ENCODE peak calls at places on chromosome 18, in ten cellular contexts. One of them, this sample, is unnamed.

GRCh38 chr18:21897811-21898210 is 157.2 kb downstream of the MIB1 start:
- DNase-seq in cardiac muscle cell: peak; percentile 67
- DNase-seq in spleen: no peak
- DNase-seq in upper lobe of left lung: no peak
- DNase-seq in aorta: peak; percentile 49
- DNase-seq in ascending aorta: no peak
- DNase-seq in GM23338: peak; percentile 92
- DNase-seq in testis: peak; percentile 66
- DNase-seq in heart right ventricle: no peak
- DNase-seq in GM12878: no peak
- DNase-seq in this sample: peak; percentile 22

GRCh38 chr18:79584491-79585394 is 94.9 kb upstream of the CTDP1 start:
- DNase-seq in cardiac muscle cell: no peak
- DNase-seq in spleen: peak; percentile 62
- DNase-seq in upper lobe of left lung: no peak
- DNase-seq in aorta: peak; percentile 43
- DNase-seq in ascending aorta: no peak
- DNase-seq in GM23338: no peak
- DNase-seq in testis: no peak
- DNase-seq in heart right ventricle: no peak
- DNase-seq in GM12878: no peak
- DNase-seq in this sample: no peak

GRCh38 chr18:28108801-28109200 is 68.1 kb downstream of the CDH2 start:
- DNase-seq in cardiac muscle cell: peak; percentile 48
- DNase-seq in spleen: no peak
- DNase-seq in upper lobe of left lung: no peak
- DNase-seq in aorta: no peak
- DNase-seq in ascending aorta: no peak
- DNase-seq in GM23338: no peak
- DNase-seq in testis: no peak
- DNase-seq in heart right ventricle: no peak
- DNase-seq in GM12878: no peak
- DNase-seq in this sample: no peak

GRCh38 chr18:46411862-46412690 is 244.9 kb downstream of the LOXHD1 start:
- DNase-seq in cardiac muscle cell: peak; percentile 34
- DNase-seq in spleen: no peak
- DNase-seq in upper lobe of left lung: no peak
- DNase-seq in aorta: no peak
- DNase-seq in ascending aorta: no peak
- DNase-seq in GM23338: peak; percentile 34
- DNase-seq in testis: peak; percentile 50
- DNase-seq in heart right ventricle: peak; percentile 40
- DNase-seq in GM12878: no peak
- DNase-seq in this sample: peak; percentile 78

GRCh38 chr18:12038082-12038660 is 55.5 kb upstream of the ANKRD62 start:
- DNase-seq in cardiac muscle cell: peak; percentile 48
- DNase-seq in spleen: no peak
- DNase-seq in upper lobe of left lung: peak; percentile 85
- DNase-seq in aorta: no peak
- DNase-seq in ascending aorta: no peak
- DNase-seq in GM23338: peak; percentile 75
- DNase-seq in testis: no peak
- DNase-seq in heart right ventricle: peak; percentile 35
- DNase-seq in GM12878: no peak
- DNase-seq in this sample: peak; percentile 70

GRCh38 chr18:34153711-34154110 is 71.0 kb downstream of the NOL4 start:
- DNase-seq in cardiac muscle cell: peak; percentile 32
- DNase-seq in spleen: no peak
- DNase-seq in upper lobe of left lung: no peak
- DNase-seq in aorta: no peak
- DNase-seq in ascending aorta: no peak
- DNase-seq in GM23338: no peak
- DNase-seq in testis: no peak
- DNase-seq in heart right ventricle: no peak
- DNase-seq in GM12878: peak; percentile 13
- DNase-seq in this sample: no peak

GRCh38 chr18:13376841-13377351 is 158.3 kb downstream of the LDLRAD4 start:
- DNase-seq in cardiac muscle cell: no peak
- DNase-seq in spleen: no peak
- DNase-seq in upper lobe of left lung: no peak
- DNase-seq in aorta: no peak
- DNase-seq in ascending aorta: no peak
- DNase-seq in GM23338: no peak
- DNase-seq in testis: no peak
- DNase-seq in heart right ventricle: no peak
- DNase-seq in GM12878: no peak
- DNase-seq in this sample: no peak

GRCh38 chr18:80137976-80138375 is 28.9 kb downstream of the ADNP2 start:
- DNase-seq in cardiac muscle cell: no peak
- DNase-seq in spleen: no peak
- DNase-seq in upper lobe of left lung: peak; percentile 33
- DNase-seq in aorta: no peak
- DNase-seq in ascending aorta: no peak
- DNase-seq in GM23338: no peak
- DNase-seq in testis: no peak
- DNase-seq in heart right ventricle: no peak
- DNase-seq in GM12878: no peak
- DNase-seq in this sample: no peak

GRCh38 chr18:32389191-32389590 is 81.5 kb downstream of the GAREM1 start:
- DNase-seq in cardiac muscle cell: no peak
- DNase-seq in spleen: no peak
- DNase-seq in upper lobe of left lung: no peak
- DNase-seq in aorta: no peak
- DNase-seq in ascending aorta: no peak
- DNase-seq in GM23338: no peak
- DNase-seq in testis: no peak
- DNase-seq in heart right ventricle: no peak
- DNase-seq in GM12878: no peak
- DNase-seq in this sample: no peak

GRCh38 chr18:59197636-59198035 is 22.3 kb upstream of the GRP start:
- DNase-seq in cardiac muscle cell: no peak
- DNase-seq in spleen: no peak
- DNase-seq in upper lobe of left lung: no peak
- DNase-seq in aorta: no peak
- DNase-seq in ascending aorta: no peak
- DNase-seq in GM23338: no peak
- DNase-seq in testis: no peak
- DNase-seq in heart right ventricle: no peak
- DNase-seq in GM12878: no peak
- DNase-seq in this sample: no peak

DNA sequence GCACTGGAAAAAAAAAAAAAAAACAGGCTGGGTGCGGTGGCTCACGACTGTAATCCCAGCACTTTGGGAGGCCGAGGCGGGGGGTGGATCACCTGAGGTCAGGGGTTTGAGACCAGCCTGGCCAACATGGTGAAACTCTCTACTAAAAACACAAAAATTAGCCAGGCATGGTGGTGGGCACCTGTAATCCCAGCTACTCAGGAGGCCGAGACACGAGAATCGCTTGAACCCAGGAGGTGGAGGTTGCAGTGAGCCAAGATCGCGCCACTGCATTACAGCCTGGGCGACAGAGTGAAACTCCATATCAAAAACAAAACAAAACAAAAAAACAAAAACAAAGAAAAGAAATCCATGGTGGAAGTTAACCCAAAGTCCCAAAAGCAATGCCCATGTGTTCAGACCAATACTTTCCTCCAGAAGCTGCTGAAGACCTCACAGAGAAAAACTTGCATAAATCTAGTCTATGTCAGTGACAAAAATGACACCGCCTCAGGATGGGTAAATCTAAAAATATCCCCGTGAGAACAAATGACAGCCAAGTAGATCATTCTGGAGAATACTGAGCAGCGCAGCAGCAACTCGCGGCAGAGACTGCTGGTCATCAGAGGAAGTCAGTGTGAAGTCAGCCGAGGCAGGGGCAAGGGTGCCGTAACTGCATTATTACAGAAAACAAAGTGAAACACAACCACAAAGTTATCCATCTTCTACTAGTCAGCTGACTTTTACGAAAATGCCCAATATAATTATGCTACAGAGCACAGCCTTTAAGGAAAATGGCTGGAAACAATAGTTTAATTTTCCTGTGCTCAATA is 41.0 kb downstream of the LPIN2 start:
- DNase-seq in cardiac muscle cell: no peak
- DNase-seq in spleen: peak; percentile 93
- DNase-seq in upper lobe of left lung: no peak
- DNase-seq in aorta: peak; percentile 82
- DNase-seq in ascending aorta: peak; percentile 41
- DNase-seq in GM23338: no peak
- DNase-seq in testis: peak; percentile 62
- DNase-seq in heart right ventricle: peak; percentile 36
- DNase-seq in GM12878: peak; percentile 90
- DNase-seq in this sample: peak; percentile 71
- H3K4me1 ChIP-seq in cardiac muscle cell: peaks cover 52% of the 10 kb centered on the region
- H3K4me1 ChIP-seq in spleen: peaks cover 37% of the 10 kb centered on the region
- H3K4me1 ChIP-seq in upper lobe of left lung: peaks cover 73% of the 10 kb centered on the region
- H3K4me1 ChIP-seq in aorta: peaks cover 2% of the 10 kb centered on the region
- H3K4me1 ChIP-seq in ascending aorta: peaks cover 25% of the 10 kb centered on the region
- H3K4me1 ChIP-seq in GM23338: peaks cover 19% of the 10 kb centered on the region
- H3K4me1 ChIP-seq in testis: peaks cover 26% of the 10 kb centered on the region
- H3K4me1 ChIP-seq in heart right ventricle: peaks cover 69% of the 10 kb centered on the region
- H3K4me1 ChIP-seq in GM12878: peaks cover 51% of the 10 kb centered on the region
- H3K4me1 ChIP-seq in this sample: peaks cover 14% of the 10 kb centered on the region

DNA sequence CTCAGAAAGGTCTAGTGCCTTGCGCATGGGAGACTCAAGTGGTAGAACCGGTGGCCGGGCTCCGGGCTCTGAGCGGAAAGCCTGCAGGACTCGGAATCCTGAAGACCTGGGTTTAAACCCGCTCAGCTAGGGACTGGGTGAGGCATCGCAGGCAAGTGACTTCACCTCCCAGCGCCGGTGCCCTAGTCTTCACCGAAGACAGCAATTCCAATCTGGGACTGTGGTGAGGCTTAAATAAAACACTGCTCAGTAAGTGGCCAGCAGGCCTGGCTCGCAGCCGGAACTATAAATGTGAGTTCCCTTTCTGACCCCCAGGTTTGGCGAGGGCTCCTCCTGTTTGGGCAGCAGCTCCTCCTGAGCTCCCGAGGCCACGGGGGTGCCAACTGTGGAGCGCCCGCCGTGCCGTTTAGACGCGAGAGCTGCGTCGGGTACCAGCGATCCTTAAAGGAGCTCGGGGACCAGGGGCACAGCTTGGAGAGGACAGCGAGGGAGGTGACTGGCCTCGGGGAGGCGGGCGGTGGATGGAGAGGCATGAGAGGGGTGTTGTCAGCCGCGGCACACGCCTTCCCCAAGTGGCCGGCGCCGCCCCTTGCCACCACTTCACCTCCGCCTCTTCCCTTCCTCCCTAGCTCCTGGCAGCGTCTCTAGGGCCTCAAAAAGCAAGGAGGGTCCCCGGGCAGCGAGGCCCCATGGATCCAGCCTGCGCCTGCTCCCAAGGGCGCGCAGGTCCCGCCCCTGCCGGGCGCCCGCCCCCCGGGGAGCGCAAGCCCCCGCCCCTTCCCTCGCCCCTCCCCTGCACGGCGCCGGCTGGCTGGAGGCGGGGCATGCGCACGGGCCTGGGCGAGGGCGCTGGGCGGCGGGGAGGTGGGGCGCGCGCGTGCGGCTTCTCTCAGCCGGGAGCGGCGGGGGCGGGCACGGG is 736 bp upstream of the MTCL1 start:
- DNase-seq in cardiac muscle cell: peak; percentile 96
- DNase-seq in spleen: peak; percentile 96
- DNase-seq in upper lobe of left lung: peak; percentile 98
- DNase-seq in aorta: peak; percentile 93
- DNase-seq in ascending aorta: peak; percentile 39
- DNase-seq in GM23338: peak; percentile 85
- DNase-seq in testis: peak; percentile 91
- DNase-seq in heart right ventricle: peak; percentile 92
- DNase-seq in GM12878: no peak
- DNase-seq in this sample: peak; percentile 96
- H3K27me3 ChIP-seq in cardiac muscle cell: peaks cover 23% of the 10 kb centered on the region
- H3K27me3 ChIP-seq in spleen: peaks cover 22% of the 10 kb centered on the region
- H3K27me3 ChIP-seq in upper lobe of left lung: peaks cover 8% of the 10 kb centered on the region
- H3K27me3 ChIP-seq in aorta: no peaks in the 10 kb centered on the region
- H3K27me3 ChIP-seq in ascending aorta: no peaks in the 10 kb centered on the region
- H3K27me3 ChIP-seq in GM23338: peaks cover 35% of the 10 kb centered on the region
- H3K27me3 ChIP-seq in testis: no peaks in the 10 kb centered on the region
- H3K27me3 ChIP-seq in heart right ventricle: no peaks in the 10 kb centered on the region
- H3K27me3 ChIP-seq in GM12878: peaks cover 37% of the 10 kb centered on the region
- H3K27me3 ChIP-seq in this sample: no peaks in the 10 kb centered on the region

GRCh38 chr18:48993586-48993985 is 42.8 kb upstream of the SMAD7 start:
- DNase-seq in cardiac muscle cell: no peak
- DNase-seq in spleen: no peak
- DNase-seq in upper lobe of left lung: no peak
- DNase-seq in aorta: no peak
- DNase-seq in ascending aorta: no peak
- DNase-seq in GM23338: no peak
- DNase-seq in testis: no peak
- DNase-seq in heart right ventricle: no peak
- DNase-seq in GM12878: no peak
- DNase-seq in this sample: no peak
- H3K27ac ChIP-seq in cardiac muscle cell: no peak overlapping the region
- H3K27ac ChIP-seq in spleen: peak overlapping the region; percentile 23
- H3K27ac ChIP-seq in upper lobe of left lung: peak overlapping the region; percentile 38
- H3K27ac ChIP-seq in aorta: peak overlapping the region; percentile 86
- H3K27ac ChIP-seq in ascending aorta: peak overlapping the region; percentile 86
- H3K27ac ChIP-seq in GM23338: no peak overlapping the region
- H3K27ac ChIP-seq in testis: no peak overlapping the region
- H3K27ac ChIP-seq in heart right ventricle: peak overlapping the region; percentile 64
- H3K27ac ChIP-seq in GM12878: no peak overlapping the region
- H3K27ac ChIP-seq in this sample: peak overlapping the region; percentile 69

GRCh38 chr18:76824136-76824676 is 1.8 kb downstream of the ZNF236 start:
- DNase-seq in cardiac muscle cell: no peak
- DNase-seq in spleen: no peak
- DNase-seq in upper lobe of left lung: no peak
- DNase-seq in aorta: no peak
- DNase-seq in ascending aorta: no peak
- DNase-seq in GM23338: no peak
- DNase-seq in testis: no peak
- DNase-seq in heart right ventricle: no peak
- DNase-seq in GM12878: no peak
- DNase-seq in this sample: no peak

GRCh38 chr18:76823574-76823973 is 1.2 kb downstream of the ZNF236 start:
- DNase-seq in cardiac muscle cell: peak; percentile 32
- DNase-seq in spleen: peak; percentile 87
- DNase-seq in upper lobe of left lung: peak; percentile 87
- DNase-seq in aorta: peak; percentile 59
- DNase-seq in ascending aorta: no peak
- DNase-seq in GM23338: peak; percentile 81
- DNase-seq in testis: no peak
- DNase-seq in heart right ventricle: peak; percentile 28
- DNase-seq in GM12878: no peak
- DNase-seq in this sample: peak; percentile 28

GRCh38 chr18:76821875-76822509 is 365 bp upstream of the ZNF236 start:
- DNase-seq in cardiac muscle cell: peak; percentile 54
- DNase-seq in spleen: peak; percentile 94
- DNase-seq in upper lobe of left lung: peak; percentile 94
- DNase-seq in aorta: peak; percentile 76
- DNase-seq in ascending aorta: no peak
- DNase-seq in GM23338: peak; percentile 54
- DNase-seq in testis: peak; percentile 62
- DNase-seq in heart right ventricle: peak; percentile 65
- DNase-seq in GM12878: no peak
- DNase-seq in this sample: peak; percentile 89

GRCh38 chr18:76822510-76823165 is at the start of gene ZNF236:
- DNase-seq in cardiac muscle cell: peak; percentile 92
- DNase-seq in spleen: peak; percentile 94
- DNase-seq in upper lobe of left lung: peak; percentile 96
- DNase-seq in aorta: peak; percentile 83
- DNase-seq in ascending aorta: no peak
- DNase-seq in GM23338: peak; percentile 82
- DNase-seq in testis: peak; percentile 71
- DNase-seq in heart right ventricle: peak; percentile 79
- DNase-seq in GM12878: no peak
- DNase-seq in this sample: peak; percentile 81

GRCh38 chr18:76823166-76823539 is 796 bp downstream of the ZNF236 start:
- DNase-seq in cardiac muscle cell: no peak
- DNase-seq in spleen: peak; percentile 91
- DNase-seq in upper lobe of left lung: no peak
- DNase-seq in aorta: peak; percentile 53
- DNase-seq in ascending aorta: no peak
- DNase-seq in GM23338: no peak
- DNase-seq in testis: no peak
- DNase-seq in heart right ventricle: no peak
- DNase-seq in GM12878: no peak
- DNase-seq in this sample: no peak
- H3K4me1 ChIP-seq in cardiac muscle cell: peaks cover 23% of the 10 kb centered on the region
- H3K4me1 ChIP-seq in spleen: peaks cover 18% of the 10 kb centered on the region
- H3K4me1 ChIP-seq in upper lobe of left lung: peaks cover 36% of the 10 kb centered on the region
- H3K4me1 ChIP-seq in aorta: peaks cover 3% of the 10 kb centered on the region
- H3K4me1 ChIP-seq in ascending aorta: peaks cover 11% of the 10 kb centered on the region
- H3K4me1 ChIP-seq in GM23338: peaks cover 8% of the 10 kb centered on the region
- H3K4me1 ChIP-seq in testis: peaks cover 31% of the 10 kb centered on the region
- H3K4me1 ChIP-seq in heart right ventricle: peaks cover 35% of the 10 kb centered on the region
- H3K4me1 ChIP-seq in GM12878: peaks cover 16% of the 10 kb centered on the region
- H3K4me1 ChIP-seq in this sample: peaks cover 2% of the 10 kb centered on the region